ENCODE peak calls at places on chromosomes 11 and 22, in six cellular contexts. I is psoas muscle; M is right cardiac atrium; A is Panc1; E is naive thymus-derived CD8-positive, alpha-beta T cell; T is A549. U is an unnamed sample.
A peak's percentile ranks its signal among the peaks of the same experiment; 100 is the strongest.

GRCh38 chr11:128856241-128856640 is 10.9 kb downstream of the KCNJ1 start:
- ATAC-seq in I (no peak), M (no peak), A (no peak), E (no peak), T (no peak), U (no peak)

GRCh38 chr11:62602141-62603071 is 741 bp upstream of the MTA2 start:
- ATAC-seq in I (peak; percentile 69), M (peak; percentile 67), A (peak; percentile 19), E (no peak), T (peak; percentile 37), U (peak; percentile 14)

GRCh38 chr11:12166299-12167092 is 56.1 kb downstream of the MICAL2 start:
- ATAC-seq in I (no peak), M (no peak), A (peak; percentile 73), E (no peak), T (no peak), U (no peak)

GRCh38 chr11:128696930-128697329 is 3.1 kb downstream of the FLI1 start:
- ATAC-seq in I (no peak), M (no peak), A (no peak), E (no peak), T (no peak), U (no peak)

GRCh38 chr22:21921184-21921721 is 31.4 kb downstream of the PPM1F start:
- ATAC-seq in I (no peak), M (no peak), A (no peak), E (no peak), T (no peak), U (no peak)

GRCh38 chr11:15073361-15074205 is at the start of gene CALCB:
- ATAC-seq in I (no peak), M (peak; percentile 52), A (peak; percentile 60), E (peak; percentile 3), T (peak; percentile 61), U (peak; percentile 67)

GRCh38 chr11:68106165-68106940 is 14.8 kb downstream of the CHKA start:
- ATAC-seq in I (no peak), M (peak; percentile 68), A (peak; percentile 88), E (no peak), T (peak; percentile 84), U (peak; percentile 40)

GRCh38 chr22:25407859-25408229 is 156.6 kb upstream of the GRK3 start:
- ATAC-seq in I (no peak), M (no peak), A (no peak), E (no peak), T (no peak), U (no peak)

GRCh38 chr11:44305643-44306468 is 4.1 kb downstream of the ALX4 start:
- ATAC-seq in I (no peak), M (no peak), A (peak; percentile 17), E (no peak), T (no peak), U (peak; percentile 9)

GRCh38 chr11:68039526-68040086 is 781 bp downstream of the TCIRG1 start:
- ATAC-seq in I (no peak), M (no peak), A (no peak), E (no peak), T (peak; percentile 10), U (no peak)

GRCh38 chr11:121810291-121810690 is 305.7 kb downstream of the BLID start:
- ATAC-seq in I (no peak), M (no peak), A (no peak), E (no peak), T (no peak), U (peak; percentile 79)

GRCh38 chr11:93099811-93100210 is 98.0 kb downstream of the SLC36A4 start:
- ATAC-seq in I (no peak), M (no peak), A (no peak), E (no peak), T (no peak), U (no peak)

GRCh38 chr11:70303070-70303469 is 32.6 kb downstream of the PPFIA1 start:
- ATAC-seq in I (no peak), M (peak; percentile 78), A (no peak), E (no peak), T (no peak), U (peak; percentile 15)

GRCh38 chr22:49192180-49192856 is 635.4 kb downstream of the BRD1 start:
- ATAC-seq in I (no peak), M (no peak), A (no peak), E (no peak), T (no peak), U (no peak)

GRCh38 chr11:95739108-95739507 is 50.5 kb downstream of the FAM76B start:
- ATAC-seq in I (no peak), M (no peak), A (no peak), E (no peak), T (no peak), U (no peak)

GRCh38 chr11:134015541-134015940 is 53.3 kb upstream of the JAM3 start:
- ATAC-seq in I (peak; percentile 30), M (peak; percentile 75), A (no peak), E (no peak), T (no peak), U (no peak)

GRCh38 chr11:61718613-61719302 is 33.7 kb upstream of the MYRF start:
- ATAC-seq in I (peak; percentile 35), M (peak; percentile 81), A (no peak), E (no peak), T (peak; percentile 18), U (peak; percentile 96)

GRCh38 chr11:1889941-1890855 is 1.5 kb downstream of the PRR33 start:
- ATAC-seq in I (peak; percentile 7), M (peak; percentile 15), A (no peak), E (no peak), T (no peak), U (no peak)

GRCh38 chr11:103281301-103281700 is 172.1 kb downstream of the DYNC2H1 start:
- ATAC-seq in I (no peak), M (no peak), A (no peak), E (no peak), T (no peak), U (peak; percentile 36)

GRCh38 chr11:82978422-82979099 is 77.0 kb downstream of the DDIAS start:
- ATAC-seq in I (no peak), M (no peak), A (no peak), E (peak; percentile 61), T (peak; percentile 32), U (peak; percentile 71)

GRCh38 chr22:37098976-37099577 is 10.4 kb downstream of the TMPRSS6 start:
- ATAC-seq in I (no peak), M (no peak), A (no peak), E (peak; percentile 57), T (peak; percentile 68), U (no peak)

GRCh38 chr11:32318071-32318815 is 117.1 kb downstream of the WT1 start:
- ATAC-seq in I (no peak), M (no peak), A (no peak), E (no peak), T (no peak), U (no peak)

GRCh38 chr11:19355601-19356000 is 114.9 kb upstream of the E2F8 start:
- ATAC-seq in I (no peak), M (peak; percentile 56), A (no peak), E (no peak), T (no peak), U (no peak)

GRCh38 chr11:69515271-69516245 is 34.1 kb downstream of the LINC01488 start:
- ATAC-seq in I (no peak), M (no peak), A (no peak), E (no peak), T (no peak), U (no peak)

GRCh38 chr11:1260023-1260501 is 37.2 kb downstream of the MUC5B start:
- ATAC-seq in I (no peak), M (peak; percentile 9), A (peak; percentile 69), E (no peak), T (peak; percentile 75), U (peak; percentile 33)

GRCh38 chr11:108817971-108818370 is 153.1 kb downstream of the DDX10 start:
- ATAC-seq in I (no peak), M (no peak), A (no peak), E (no peak), T (no peak), U (no peak)

GRCh38 chr11:120622189-120622912 is 110.8 kb downstream of the GRIK4 start:
- ATAC-seq in I (no peak), M (peak; percentile 85), A (no peak), E (no peak), T (no peak), U (no peak)